ENCODE peak calls at places on chromosomes 6 and 20, in six cellular contexts. G, U, S, Q, W and V are unnamed samples. For H3K4me1, the result is how much of the 10 kb centered on the place peaks cover.

GRCh38 chr6:107061125-107062020 is 33.4 kb downstream of the MTRES1 start:
- ATAC-seq in G (no peak), U (peak), S (no peak), Q (peak), W (no peak), V (no peak)

GRCh38 chr6:127069659-127070279 is 48.7 kb upstream of the RSPO3 start:
- ATAC-seq in G (peak), U (peak), S (no peak), Q (peak), W (peak), V (no peak)

GRCh38 chr6:70709826-70710225 is 42.1 kb downstream of the SMAP1 start:
- ATAC-seq in G (no peak), U (no peak), S (no peak), Q (no peak), W (no peak), V (no peak)

GRCh38 chr6:37653933-37654565 is 43.6 kb downstream of the MDGA1 start:
- ATAC-seq in G (no peak), U (no peak), S (peak), Q (peak), W (peak), V (no peak)

GRCh38 chr20:9301129-9302072 is 213.0 kb upstream of the LAMP5 start:
- ATAC-seq in G (no peak), U (no peak), S (no peak), Q (peak), W (no peak), V (no peak)

GRCh38 chr6:139251377-139252017 is 40.3 kb downstream of the TXLNB start:
- ATAC-seq in G (no peak), U (no peak), S (no peak), Q (no peak), W (no peak), V (peak)

GRCh38 chr6:33578588-33579011 is 1.5 kb downstream of the BAK1 start:
- ATAC-seq in G (no peak), U (no peak), S (peak), Q (no peak), W (no peak), V (no peak)

GRCh38 chr20:19572031-19572430 is 186.0 kb upstream of the RIN2 start:
- ATAC-seq in G (no peak), U (no peak), S (no peak), Q (no peak), W (no peak), V (no peak)

GRCh38 chr6:134938896-134939295 is 11.0 kb downstream of the ALDH8A1 start:
- ATAC-seq in G (no peak), U (peak), S (no peak), Q (no peak), W (no peak), V (no peak)

GRCh38 chr6:6384520-6384919 is 64.1 kb upstream of the F13A1 start:
- ATAC-seq in G (no peak), U (peak), S (no peak), Q (no peak), W (no peak), V (no peak)

GRCh38 chr6:131387706-131388455 is 185.1 kb upstream of the ARG1 start:
- ATAC-seq in G (no peak), U (no peak), S (no peak), Q (no peak), W (no peak), V (no peak)

GRCh38 chr6:39420300-39421265 is 98.1 kb upstream of the KCNK16 start:
- ATAC-seq in G (no peak), U (no peak), S (no peak), Q (no peak), W (no peak), V (peak)

GRCh38 chr6:75402296-75402695 is 91.3 kb downstream of the FILIP1 start:
- ATAC-seq in G (no peak), U (no peak), S (no peak), Q (no peak), W (peak), V (peak)

GRCh38 chr6:44050872-44051421 is 76.3 kb downstream of the MRPL14 start:
- ATAC-seq in G (peak), U (no peak), S (no peak), Q (no peak), W (peak), V (no peak)

GRCh38 chr6:168128631-168129291 is 49.7 kb upstream of the FRMD1 start:
- ATAC-seq in G (no peak), U (no peak), S (no peak), Q (no peak), W (no peak), V (no peak)

GRCh38 chr20:14064333-14064732 is 69.0 kb downstream of the MACROD2 start:
- ATAC-seq in G (no peak), U (no peak), S (no peak), Q (no peak), W (no peak), V (no peak)

GRCh38 chr6:136262940-136263339 is 12.8 kb upstream of the MTFR2 start:
- ATAC-seq in G (no peak), U (no peak), S (no peak), Q (peak), W (no peak), V (no peak)

DNA sequence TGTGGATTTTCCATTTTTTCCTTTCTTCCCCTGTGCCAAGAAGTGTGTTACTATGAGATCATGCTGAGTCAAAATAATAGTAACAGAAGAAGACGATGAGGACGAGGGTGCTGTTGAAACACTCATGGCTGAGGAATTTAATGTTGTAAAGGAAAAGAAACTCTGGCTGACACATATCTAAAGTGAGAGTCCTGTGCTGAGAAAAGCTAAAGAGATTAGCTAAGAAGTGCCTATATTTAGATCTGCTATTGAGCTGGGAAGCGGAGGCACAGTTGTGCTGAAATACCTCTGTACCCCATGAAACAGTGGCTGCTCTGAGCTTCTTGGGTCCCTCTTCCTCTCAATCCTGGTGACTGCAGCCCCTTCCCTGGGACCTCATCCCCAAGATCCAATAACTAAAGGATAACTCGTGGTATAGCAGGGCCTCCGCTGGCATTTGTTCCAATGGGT is 1.1 kb upstream of the SYTL3 start:
- ATAC-seq in G (no peak), U (no peak), S (no peak), Q (no peak), W (no peak), V (peak)
- H3K27ac ChIP-seq in G (no peak), U (no peak), S (no peak), Q (no peak), W (peak), V (peak)

DNA sequence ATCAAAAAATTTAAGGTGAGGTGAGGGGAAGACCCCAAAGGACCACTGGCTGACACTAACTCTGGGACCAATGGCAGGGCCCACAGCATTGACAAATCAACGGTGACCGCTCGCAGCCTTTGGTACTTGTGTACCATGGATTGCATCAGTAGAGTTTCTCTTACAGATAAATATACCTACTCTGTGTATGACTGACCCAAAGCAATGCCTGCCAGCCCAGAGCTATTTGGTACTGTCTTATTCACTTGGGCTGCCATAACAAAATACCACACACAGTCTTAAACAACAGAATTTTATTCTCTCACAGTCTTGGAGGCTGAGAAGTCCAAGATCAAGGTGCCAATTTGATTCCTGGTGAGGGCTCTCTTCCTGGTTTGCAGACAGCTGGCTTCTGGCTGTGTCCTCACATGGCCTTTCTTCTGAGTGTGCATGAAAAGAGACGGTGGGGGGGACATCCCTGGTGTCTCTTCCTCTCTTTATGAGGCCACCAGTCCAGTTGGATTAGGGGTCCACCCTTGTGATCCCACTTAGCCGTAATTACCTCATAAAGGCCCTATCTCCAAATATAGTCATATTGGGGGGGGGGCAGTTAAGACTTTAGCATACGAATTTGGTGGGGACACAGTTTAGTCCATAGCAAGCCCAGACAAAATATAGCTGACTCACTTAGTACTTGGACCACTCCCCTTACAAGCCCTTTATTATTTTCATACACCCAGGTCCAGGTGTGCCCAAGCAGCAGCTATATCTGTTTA is 336.3 kb downstream of the CD83 start:
- ATAC-seq in G (no peak), U (no peak), S (peak), Q (no peak), W (no peak), V (no peak)
- H3K4me1 ChIP-seq in G (under half), U (under half), S (half or more), Q (under half), W (under half), V (under half)

GRCh38 chr20:57950764-57951163 is 240.9 kb upstream of the PMEPA1 start:
- ATAC-seq in G (no peak), U (no peak), S (no peak), Q (no peak), W (no peak), V (no peak)
- TF ChIP-seq POLR2AphosphoS5 in G (no peak), U (no peak), S (no peak), Q (no peak), W (no peak), V (no peak)

GRCh38 chr6:144346719-144347446 is 61.7 kb downstream of the UTRN start:
- ATAC-seq in G (peak), U (no peak), S (no peak), Q (no peak), W (peak), V (no peak)

GRCh38 chr6:144349690-144350132 is 64.6 kb downstream of the UTRN start:
- ATAC-seq in G (peak), U (peak), S (peak), Q (peak), W (peak), V (peak)

GRCh38 chr6:144347447-144347758 is 62.3 kb downstream of the UTRN start:
- ATAC-seq in G (no peak), U (no peak), S (no peak), Q (no peak), W (peak), V (no peak)

GRCh38 chr6:144350176-144350575 is 65.0 kb downstream of the UTRN start:
- ATAC-seq in G (no peak), U (no peak), S (no peak), Q (no peak), W (no peak), V (no peak)

GRCh38 chr6:144347933-144348332 is 62.8 kb downstream of the UTRN start:
- ATAC-seq in G (no peak), U (peak), S (no peak), Q (no peak), W (no peak), V (no peak)
- H3K27ac ChIP-seq in G (peak), U (no peak), S (no peak), Q (no peak), W (no peak), V (no peak)

GRCh38 chr20:33824852-33825251 is 13.7 kb downstream of the CHMP4B start:
- ATAC-seq in G (no peak), U (no peak), S (no peak), Q (no peak), W (no peak), V (no peak)

GRCh38 chr20:33827109-33827508 is 16.0 kb downstream of the CHMP4B start:
- ATAC-seq in G (no peak), U (no peak), S (no peak), Q (no peak), W (no peak), V (no peak)

GRCh38 chr20:33826270-33826897 is 15.2 kb downstream of the CHMP4B start:
- ATAC-seq in G (no peak), U (peak), S (peak), Q (peak), W (peak), V (no peak)

GRCh38 chr20:33827629-33828325 is 16.6 kb downstream of the CHMP4B start:
- ATAC-seq in G (no peak), U (no peak), S (no peak), Q (no peak), W (no peak), V (no peak)

DNA sequence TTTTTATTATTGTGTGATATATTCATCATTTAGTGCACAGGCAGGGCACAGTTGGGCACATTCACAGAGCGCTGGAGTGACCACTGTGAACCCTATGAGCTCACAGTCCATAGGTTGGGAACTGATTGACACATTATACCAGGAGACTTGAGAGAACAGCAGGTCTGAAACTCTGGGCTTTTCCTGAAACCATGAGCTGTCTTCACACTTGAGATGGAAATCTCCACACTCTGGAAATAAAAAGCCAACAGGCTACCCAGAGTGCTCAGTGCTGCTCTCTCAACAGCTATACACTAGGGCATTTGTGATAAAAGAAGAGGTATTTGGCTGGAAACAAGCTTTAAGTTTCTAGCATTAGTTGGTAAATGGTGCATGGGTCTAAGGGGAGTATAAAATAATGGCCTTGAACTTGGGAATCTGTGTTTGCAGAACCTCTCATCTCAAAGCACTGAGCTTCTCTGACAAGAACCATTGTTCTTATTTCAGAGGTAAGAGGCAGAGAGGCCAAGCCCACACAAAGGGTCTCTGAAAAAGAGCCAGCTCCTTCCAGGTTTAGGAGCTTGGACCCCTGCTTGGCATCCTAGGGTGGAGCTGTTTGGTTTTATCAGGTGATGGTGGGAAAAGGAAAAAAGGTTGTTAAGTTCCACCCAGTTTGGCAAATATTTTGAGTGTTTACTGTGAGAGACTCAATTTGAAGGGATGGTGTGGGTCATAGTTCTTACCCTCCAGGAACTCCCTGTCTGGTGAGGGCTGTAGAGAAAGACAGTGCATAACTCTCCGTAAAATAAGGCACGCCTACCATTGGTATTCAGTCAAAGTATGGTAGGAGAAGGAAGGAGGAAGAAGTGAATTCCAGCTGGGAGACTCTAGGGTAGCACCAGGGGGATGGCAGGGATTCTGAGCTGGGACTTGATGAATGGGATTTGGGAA is 14.5 kb downstream of the CHMP4B start:
- ATAC-seq in G (no peak), U (peak), S (no peak), Q (peak), W (no peak), V (no peak)
- H3K4me1 ChIP-seq in G (under half), U (under half), S (under half), Q (half or more), W (under half), V (half or more)

DNA sequence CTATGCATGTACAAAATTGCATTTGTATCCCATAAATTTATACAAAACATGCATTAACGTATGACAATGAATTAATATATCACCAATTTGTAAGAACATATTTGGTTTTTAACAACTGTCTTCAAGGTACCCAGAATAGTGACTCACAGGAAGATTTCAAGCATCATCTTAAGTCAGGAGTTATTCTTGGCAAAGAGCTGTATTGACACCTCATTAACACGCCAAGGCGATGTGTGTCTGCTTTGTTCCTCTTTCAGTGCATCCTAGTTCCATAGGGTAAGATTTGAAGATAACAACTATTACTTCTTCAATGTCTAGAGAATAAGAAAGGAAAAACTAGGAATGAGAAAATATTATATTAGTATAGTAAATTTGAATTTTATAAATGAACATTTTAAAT is 35.8 kb upstream of the TPD52L1 start:
- ATAC-seq in G (no peak), U (no peak), S (no peak), Q (no peak), W (no peak), V (no peak)
- TF ChIP-seq POLR2AphosphoS5 in G (no peak), U (no peak), S (no peak), Q (no peak), W (no peak), V (no peak)

DNA sequence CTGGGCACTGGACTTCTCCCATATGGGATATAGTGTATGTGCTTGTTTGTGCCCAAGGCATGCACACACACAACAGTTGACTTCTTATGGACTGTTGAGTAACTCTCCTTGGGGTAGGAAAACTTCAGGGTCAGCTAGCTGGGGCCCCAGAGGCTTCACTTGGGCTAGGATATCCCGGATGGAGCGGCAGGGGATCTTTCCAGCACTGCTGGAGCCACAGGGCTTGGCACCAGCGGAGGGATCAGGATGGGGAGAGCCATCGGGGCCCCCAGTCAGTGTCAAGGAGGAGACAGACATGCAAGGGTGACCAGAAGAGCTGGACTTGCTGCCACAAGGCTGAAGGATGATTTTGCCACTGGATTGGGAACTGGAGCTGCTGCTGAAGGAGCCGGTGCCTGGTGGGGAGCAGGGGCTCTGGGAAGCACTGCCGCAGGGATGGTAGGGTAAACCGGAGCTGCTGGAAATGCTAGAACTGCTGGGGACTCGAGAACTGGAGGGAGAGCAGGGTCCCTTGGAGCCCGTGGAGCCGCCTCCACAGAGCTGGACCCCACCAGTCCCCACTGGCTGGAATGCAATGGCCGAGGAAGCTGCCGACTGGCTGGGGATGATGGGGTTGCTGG is 1.5 kb downstream of the PSORS1C1 start:
- ATAC-seq in G (no peak), U (no peak), S (no peak), Q (no peak), W (no peak), V (no peak)
- H3K27ac ChIP-seq in G (no peak), U (no peak), S (no peak), Q (no peak), W (peak), V (peak)

GRCh38 chr6:150752409-150752808 is 113.1 kb upstream of the MTHFD1L start:
- ATAC-seq in G (no peak), U (no peak), S (no peak), Q (no peak), W (no peak), V (no peak)
- H3K4me1 ChIP-seq in G (under half), U (under half), S (under half), Q (under half), W (under half), V (under half)